ENCODE peak calls at places on chromosomes 1 and 21, in five cellular contexts. One of them, this sample, is unnamed.

GRCh38 chr1:55049914-55050278 is 10.5 kb downstream of the PCSK9 start:
- DNase-seq in Right ventricle myocardium superior: peak
- DNase-seq in OCI-M1: no peak
- DNase-seq in activated CD4-positive, alpha-beta T cell treated with anti-CD3 and anti-CD28 coated beads, Interleukin-2, amount 50 U/mL, for 48 hours: no peak
- DNase-seq in ovary: peak
- DNase-seq in this sample: no peak

GRCh38 chr1:94156226-94156625 is 35.3 kb upstream of the ABCA4 start:
- DNase-seq in Right ventricle myocardium superior: no peak
- DNase-seq in OCI-M1: no peak
- DNase-seq in activated CD4-positive, alpha-beta T cell treated with anti-CD3 and anti-CD28 coated beads, Interleukin-2, amount 50 U/mL, for 48 hours: no peak
- DNase-seq in ovary: no peak
- DNase-seq in this sample: no peak

GRCh38 chr1:15678578-15678977 is 5.5 kb upstream of the PLEKHM2 start:
- DNase-seq in Right ventricle myocardium superior: no peak
- DNase-seq in OCI-M1: peak
- DNase-seq in activated CD4-positive, alpha-beta T cell treated with anti-CD3 and anti-CD28 coated beads, Interleukin-2, amount 50 U/mL, for 48 hours: no peak
- DNase-seq in ovary: no peak
- DNase-seq in this sample: no peak

GRCh38 chr1:25004355-25004754 is 74.3 kb upstream of the RUNX3 start:
- DNase-seq in Right ventricle myocardium superior: no peak
- DNase-seq in OCI-M1: no peak
- DNase-seq in activated CD4-positive, alpha-beta T cell treated with anti-CD3 and anti-CD28 coated beads, Interleukin-2, amount 50 U/mL, for 48 hours: no peak
- DNase-seq in ovary: no peak
- DNase-seq in this sample: no peak

GRCh38 chr1:207781312-207781711 is 29.5 kb downstream of the CD46 start:
- DNase-seq in Right ventricle myocardium superior: no peak
- DNase-seq in OCI-M1: peak
- DNase-seq in activated CD4-positive, alpha-beta T cell treated with anti-CD3 and anti-CD28 coated beads, Interleukin-2, amount 50 U/mL, for 48 hours: no peak
- DNase-seq in ovary: no peak
- DNase-seq in this sample: no peak

GRCh38 chr1:45421935-45422334 is 69.0 kb downstream of the TESK2 start:
- DNase-seq in Right ventricle myocardium superior: no peak
- DNase-seq in OCI-M1: no peak
- DNase-seq in activated CD4-positive, alpha-beta T cell treated with anti-CD3 and anti-CD28 coated beads, Interleukin-2, amount 50 U/mL, for 48 hours: no peak
- DNase-seq in ovary: no peak
- DNase-seq in this sample: no peak

GRCh38 chr1:42774928-42775549 is 8.0 kb downstream of the C1orf50 start:
- DNase-seq in Right ventricle myocardium superior: no peak
- DNase-seq in OCI-M1: no peak
- DNase-seq in activated CD4-positive, alpha-beta T cell treated with anti-CD3 and anti-CD28 coated beads, Interleukin-2, amount 50 U/mL, for 48 hours: no peak
- DNase-seq in ovary: no peak
- DNase-seq in this sample: no peak

GRCh38 chr1:195768936-195769335 is 839.3 kb downstream of the KCNT2 start:
- DNase-seq in Right ventricle myocardium superior: no peak
- DNase-seq in OCI-M1: peak
- DNase-seq in activated CD4-positive, alpha-beta T cell treated with anti-CD3 and anti-CD28 coated beads, Interleukin-2, amount 50 U/mL, for 48 hours: no peak
- DNase-seq in ovary: no peak
- DNase-seq in this sample: no peak

GRCh38 chr1:218025454-218025853 is 259.6 kb upstream of the RRP15 start:
- DNase-seq in Right ventricle myocardium superior: no peak
- DNase-seq in OCI-M1: no peak
- DNase-seq in activated CD4-positive, alpha-beta T cell treated with anti-CD3 and anti-CD28 coated beads, Interleukin-2, amount 50 U/mL, for 48 hours: no peak
- DNase-seq in ovary: no peak
- DNase-seq in this sample: no peak

GRCh38 chr1:231397882-231398671 is 24.0 kb downstream of the EGLN1 start:
- DNase-seq in Right ventricle myocardium superior: no peak
- DNase-seq in OCI-M1: no peak
- DNase-seq in activated CD4-positive, alpha-beta T cell treated with anti-CD3 and anti-CD28 coated beads, Interleukin-2, amount 50 U/mL, for 48 hours: no peak
- DNase-seq in ovary: no peak
- DNase-seq in this sample: no peak

GRCh38 chr1:203512830-203513578 is 19.1 kb downstream of the OPTC start:
- DNase-seq in Right ventricle myocardium superior: no peak
- DNase-seq in OCI-M1: peak
- DNase-seq in activated CD4-positive, alpha-beta T cell treated with anti-CD3 and anti-CD28 coated beads, Interleukin-2, amount 50 U/mL, for 48 hours: peak
- DNase-seq in ovary: peak
- DNase-seq in this sample: peak

GRCh38 chr1:75423136-75423535 is 187.8 kb downstream of the SLC44A5 start:
- DNase-seq in Right ventricle myocardium superior: no peak
- DNase-seq in OCI-M1: no peak
- DNase-seq in activated CD4-positive, alpha-beta T cell treated with anti-CD3 and anti-CD28 coated beads, Interleukin-2, amount 50 U/mL, for 48 hours: no peak
- DNase-seq in ovary: no peak
- DNase-seq in this sample: no peak

GRCh38 chr1:94729287-94729686 is 90.9 kb upstream of the SLC44A3 start:
- DNase-seq in Right ventricle myocardium superior: no peak
- DNase-seq in OCI-M1: no peak
- DNase-seq in activated CD4-positive, alpha-beta T cell treated with anti-CD3 and anti-CD28 coated beads, Interleukin-2, amount 50 U/mL, for 48 hours: no peak
- DNase-seq in ovary: no peak
- DNase-seq in this sample: no peak

GRCh38 chr1:203776636-203777035 is 11.7 kb downstream of the LAX1 start:
- DNase-seq in Right ventricle myocardium superior: no peak
- DNase-seq in OCI-M1: peak
- DNase-seq in activated CD4-positive, alpha-beta T cell treated with anti-CD3 and anti-CD28 coated beads, Interleukin-2, amount 50 U/mL, for 48 hours: no peak
- DNase-seq in ovary: no peak
- DNase-seq in this sample: no peak

GRCh38 chr1:50425376-50426107 is 2.3 kb upstream of the DMRTA2 start:
- DNase-seq in Right ventricle myocardium superior: no peak
- DNase-seq in OCI-M1: no peak
- DNase-seq in activated CD4-positive, alpha-beta T cell treated with anti-CD3 and anti-CD28 coated beads, Interleukin-2, amount 50 U/mL, for 48 hours: no peak
- DNase-seq in ovary: no peak
- DNase-seq in this sample: no peak

GRCh38 chr1:50831300-50832061 is 128.6 kb downstream of the FAF1 start:
- DNase-seq in Right ventricle myocardium superior: no peak
- DNase-seq in OCI-M1: no peak
- DNase-seq in activated CD4-positive, alpha-beta T cell treated with anti-CD3 and anti-CD28 coated beads, Interleukin-2, amount 50 U/mL, for 48 hours: no peak
- DNase-seq in ovary: no peak
- DNase-seq in this sample: no peak

GRCh38 chr1:78255849-78256248 is 210.1 kb downstream of the GIPC2 start:
- DNase-seq in Right ventricle myocardium superior: no peak
- DNase-seq in OCI-M1: no peak
- DNase-seq in activated CD4-positive, alpha-beta T cell treated with anti-CD3 and anti-CD28 coated beads, Interleukin-2, amount 50 U/mL, for 48 hours: no peak
- DNase-seq in ovary: no peak
- DNase-seq in this sample: no peak

GRCh38 chr1:230707732-230708630 is 5.9 kb downstream of the AGT start:
- DNase-seq in Right ventricle myocardium superior: no peak
- DNase-seq in OCI-M1: no peak
- DNase-seq in activated CD4-positive, alpha-beta T cell treated with anti-CD3 and anti-CD28 coated beads, Interleukin-2, amount 50 U/mL, for 48 hours: no peak
- DNase-seq in ovary: no peak
- DNase-seq in this sample: no peak

GRCh38 chr1:202233824-202234223 is 40.2 kb downstream of the LGR6 start:
- DNase-seq in Right ventricle myocardium superior: no peak
- DNase-seq in OCI-M1: no peak
- DNase-seq in activated CD4-positive, alpha-beta T cell treated with anti-CD3 and anti-CD28 coated beads, Interleukin-2, amount 50 U/mL, for 48 hours: no peak
- DNase-seq in ovary: no peak
- DNase-seq in this sample: no peak

GRCh38 chr1:112956503-112957132 is 622 bp upstream of the SLC16A1 start:
- DNase-seq in Right ventricle myocardium superior: no peak
- DNase-seq in OCI-M1: peak
- DNase-seq in activated CD4-positive, alpha-beta T cell treated with anti-CD3 and anti-CD28 coated beads, Interleukin-2, amount 50 U/mL, for 48 hours: peak
- DNase-seq in ovary: no peak
- DNase-seq in this sample: no peak

GRCh38 chr1:93522721-93523120 is 74.8 kb downstream of the FNBP1L start:
- DNase-seq in Right ventricle myocardium superior: no peak
- DNase-seq in OCI-M1: no peak
- DNase-seq in activated CD4-positive, alpha-beta T cell treated with anti-CD3 and anti-CD28 coated beads, Interleukin-2, amount 50 U/mL, for 48 hours: no peak
- DNase-seq in ovary: no peak
- DNase-seq in this sample: no peak

GRCh38 chr1:32438136-32438535 is 26.7 kb upstream of the ZBTB8B start:
- DNase-seq in Right ventricle myocardium superior: no peak
- DNase-seq in OCI-M1: no peak
- DNase-seq in activated CD4-positive, alpha-beta T cell treated with anti-CD3 and anti-CD28 coated beads, Interleukin-2, amount 50 U/mL, for 48 hours: no peak
- DNase-seq in ovary: no peak
- DNase-seq in this sample: no peak

GRCh38 chr21:37210017-37210593 is 57.0 kb downstream of the VPS26C start:
- DNase-seq in Right ventricle myocardium superior: no peak
- DNase-seq in OCI-M1: peak
- DNase-seq in activated CD4-positive, alpha-beta T cell treated with anti-CD3 and anti-CD28 coated beads, Interleukin-2, amount 50 U/mL, for 48 hours: no peak
- DNase-seq in ovary: no peak
- DNase-seq in this sample: no peak

GRCh38 chr1:159177273-159177907 is 6.0 kb downstream of the CADM3 start:
- DNase-seq in Right ventricle myocardium superior: no peak
- DNase-seq in OCI-M1: peak
- DNase-seq in activated CD4-positive, alpha-beta T cell treated with anti-CD3 and anti-CD28 coated beads, Interleukin-2, amount 50 U/mL, for 48 hours: peak
- DNase-seq in ovary: no peak
- DNase-seq in this sample: no peak

GRCh38 chr1:221993444-221993948 is 251.6 kb upstream of the DUSP10 start:
- DNase-seq in Right ventricle myocardium superior: no peak
- DNase-seq in OCI-M1: no peak
- DNase-seq in activated CD4-positive, alpha-beta T cell treated with anti-CD3 and anti-CD28 coated beads, Interleukin-2, amount 50 U/mL, for 48 hours: no peak
- DNase-seq in ovary: no peak
- DNase-seq in this sample: no peak

GRCh38 chr1:56967900-56968832 is 2.4 kb upstream of the C8B start:
- DNase-seq in Right ventricle myocardium superior: peak
- DNase-seq in OCI-M1: peak
- DNase-seq in activated CD4-positive, alpha-beta T cell treated with anti-CD3 and anti-CD28 coated beads, Interleukin-2, amount 50 U/mL, for 48 hours: no peak
- DNase-seq in ovary: peak
- DNase-seq in this sample: no peak

GRCh38 chr1:192589813-192590212 is 14.2 kb downstream of the RGS1 start:
- DNase-seq in Right ventricle myocardium superior: no peak
- DNase-seq in OCI-M1: no peak
- DNase-seq in activated CD4-positive, alpha-beta T cell treated with anti-CD3 and anti-CD28 coated beads, Interleukin-2, amount 50 U/mL, for 48 hours: no peak
- DNase-seq in ovary: no peak
- DNase-seq in this sample: no peak

GRCh38 chr1:60762176-60762575 is 320.2 kb upstream of the NFIA start:
- DNase-seq in Right ventricle myocardium superior: no peak
- DNase-seq in OCI-M1: no peak
- DNase-seq in activated CD4-positive, alpha-beta T cell treated with anti-CD3 and anti-CD28 coated beads, Interleukin-2, amount 50 U/mL, for 48 hours: no peak
- DNase-seq in ovary: no peak
- DNase-seq in this sample: no peak

GRCh38 chr21:34992736-34993135 is 56.4 kb downstream of the RUNX1 start:
- DNase-seq in Right ventricle myocardium superior: peak
- DNase-seq in OCI-M1: no peak
- DNase-seq in activated CD4-positive, alpha-beta T cell treated with anti-CD3 and anti-CD28 coated beads, Interleukin-2, amount 50 U/mL, for 48 hours: no peak
- DNase-seq in ovary: no peak
- DNase-seq in this sample: no peak

GRCh38 chr1:12051361-12051760 is 11.7 kb upstream of the TNFRSF8 start:
- DNase-seq in Right ventricle myocardium superior: no peak
- DNase-seq in OCI-M1: no peak
- DNase-seq in activated CD4-positive, alpha-beta T cell treated with anti-CD3 and anti-CD28 coated beads, Interleukin-2, amount 50 U/mL, for 48 hours: no peak
- DNase-seq in ovary: no peak
- DNase-seq in this sample: no peak

GRCh38 chr1:10693497-10694273 is 102.8 kb downstream of the CASZ1 start:
- DNase-seq in Right ventricle myocardium superior: no peak
- DNase-seq in OCI-M1: peak
- DNase-seq in activated CD4-positive, alpha-beta T cell treated with anti-CD3 and anti-CD28 coated beads, Interleukin-2, amount 50 U/mL, for 48 hours: peak
- DNase-seq in ovary: no peak
- DNase-seq in this sample: peak

GRCh38 chr1:246214708-246215504 is 292.2 kb downstream of the SMYD3 start:
- DNase-seq in Right ventricle myocardium superior: no peak
- DNase-seq in OCI-M1: peak
- DNase-seq in activated CD4-positive, alpha-beta T cell treated with anti-CD3 and anti-CD28 coated beads, Interleukin-2, amount 50 U/mL, for 48 hours: no peak
- DNase-seq in ovary: no peak
- DNase-seq in this sample: no peak

GRCh38 chr21:45022736-45023135 is 51.6 kb upstream of the ADARB1 start:
- DNase-seq in Right ventricle myocardium superior: peak
- DNase-seq in OCI-M1: no peak
- DNase-seq in activated CD4-positive, alpha-beta T cell treated with anti-CD3 and anti-CD28 coated beads, Interleukin-2, amount 50 U/mL, for 48 hours: no peak
- DNase-seq in ovary: no peak
- DNase-seq in this sample: no peak

GRCh38 chr1:110292327-110292741 is 46.8 kb upstream of the RBM15 start:
- DNase-seq in Right ventricle myocardium superior: no peak
- DNase-seq in OCI-M1: no peak
- DNase-seq in activated CD4-positive, alpha-beta T cell treated with anti-CD3 and anti-CD28 coated beads, Interleukin-2, amount 50 U/mL, for 48 hours: no peak
- DNase-seq in ovary: no peak
- DNase-seq in this sample: no peak

GRCh38 chr1:145977486-145978476 is 13.3 kb downstream of the POLR3GL start:
- DNase-seq in Right ventricle myocardium superior: peak
- DNase-seq in OCI-M1: peak
- DNase-seq in activated CD4-positive, alpha-beta T cell treated with anti-CD3 and anti-CD28 coated beads, Interleukin-2, amount 50 U/mL, for 48 hours: peak
- DNase-seq in ovary: peak
- DNase-seq in this sample: peak

GRCh38 chr1:64515427-64515826 is 45.5 kb downstream of the CACHD1 start:
- DNase-seq in Right ventricle myocardium superior: peak
- DNase-seq in OCI-M1: no peak
- DNase-seq in activated CD4-positive, alpha-beta T cell treated with anti-CD3 and anti-CD28 coated beads, Interleukin-2, amount 50 U/mL, for 48 hours: no peak
- DNase-seq in ovary: peak
- DNase-seq in this sample: no peak

GRCh38 chr1:14138627-14139026 is 438.6 kb downstream of the PRDM2 start:
- DNase-seq in Right ventricle myocardium superior: no peak
- DNase-seq in OCI-M1: no peak
- DNase-seq in activated CD4-positive, alpha-beta T cell treated with anti-CD3 and anti-CD28 coated beads, Interleukin-2, amount 50 U/mL, for 48 hours: no peak
- DNase-seq in ovary: no peak
- DNase-seq in this sample: no peak

GRCh38 chr1:41612953-41613352 is 128.5 kb upstream of the EDN2 start:
- DNase-seq in Right ventricle myocardium superior: no peak
- DNase-seq in OCI-M1: no peak
- DNase-seq in activated CD4-positive, alpha-beta T cell treated with anti-CD3 and anti-CD28 coated beads, Interleukin-2, amount 50 U/mL, for 48 hours: no peak
- DNase-seq in ovary: no peak
- DNase-seq in this sample: no peak

GRCh38 chr21:38875694-38876492 is 70.2 kb downstream of the ETS2 start:
- DNase-seq in Right ventricle myocardium superior: no peak
- DNase-seq in OCI-M1: peak
- DNase-seq in activated CD4-positive, alpha-beta T cell treated with anti-CD3 and anti-CD28 coated beads, Interleukin-2, amount 50 U/mL, for 48 hours: no peak
- DNase-seq in ovary: no peak
- DNase-seq in this sample: no peak

GRCh38 chr1:26122988-26123973 is 11.7 kb downstream of the PDIK1L start:
- DNase-seq in Right ventricle myocardium superior: no peak
- DNase-seq in OCI-M1: peak
- DNase-seq in activated CD4-positive, alpha-beta T cell treated with anti-CD3 and anti-CD28 coated beads, Interleukin-2, amount 50 U/mL, for 48 hours: no peak
- DNase-seq in ovary: no peak
- DNase-seq in this sample: no peak

This sample was measured in stimulated activated naive CD8-positive, alpha-beta T cell treated with anti-CD3 and anti-CD28 coated beads, Interleukin-15, amount 100 ng/mL, for 72 hours.